ENCODE peak calls at places on chromosomes 1 and 21, in four cellular contexts. I, C, X and E are unnamed samples.

GRCh38 chr21:35324372-35325220 is 275.5 kb upstream of the RUNX1 start:
- DNase-seq in I (no peak), C (no peak), X (no peak), E (no peak)

GRCh38 chr1:30318864-30319718 is 404.3 kb downstream of the MATN1 start:
- DNase-seq in I (no peak), C (no peak), X (no peak), E (no peak)

GRCh38 chr1:151577173-151577572 is 34.7 kb upstream of the SNX27 start:
- DNase-seq in I (no peak), C (no peak), X (no peak), E (no peak)

GRCh38 chr21:31974454-31974985 is 101.7 kb downstream of the HUNK start:
- DNase-seq in I (no peak), C (no peak), X (no peak), E (no peak)

GRCh38 chr1:45892068-45892785 is 88.8 kb downstream of the MAST2 start:
- DNase-seq in I (no peak), C (no peak), X (no peak), E (peak; percentile 87)

GRCh38 chr1:61591316-61591715 is 133.6 kb downstream of the TM2D1 start:
- DNase-seq in I (no peak), C (no peak), X (no peak), E (no peak)

GRCh38 chr1:203898458-203899244 is 37.3 kb downstream of the SNRPE start:
- DNase-seq in I (no peak), C (peak; percentile 5), X (no peak), E (no peak)

GRCh38 chr1:13543927-13544556 is 30.2 kb upstream of the LRRC38 start:
- DNase-seq in I (no peak), C (no peak), X (no peak), E (no peak)

GRCh38 chr1:2821373-2821955 is 20.0 kb upstream of the TTC34 start:
- DNase-seq in I (no peak), C (no peak), X (no peak), E (no peak)

GRCh38 chr1:150789396-150789795 is 18.7 kb downstream of the CTSK start:
- DNase-seq in I (no peak), C (no peak), X (no peak), E (no peak)

GRCh38 chr21:45217010-45217409 is 70.7 kb downstream of the POFUT2 start:
- DNase-seq in I (no peak), C (no peak), X (no peak), E (no peak)

GRCh38 chr1:17795836-17796645 is 40.9 kb downstream of the ACTL8 start:
- DNase-seq in I (no peak), C (no peak), X (no peak), E (no peak)

GRCh38 chr1:2825487-2826189 is 24.1 kb upstream of the TTC34 start:
- DNase-seq in I (no peak), C (no peak), X (no peak), E (no peak)

GRCh38 chr21:41622831-41623548 is 115.0 kb upstream of the TMPRSS2 start:
- DNase-seq in I (no peak), C (no peak), X (no peak), E (no peak)

GRCh38 chr1:53656062-53656915 is 82.7 kb downstream of the GLIS1 start:
- DNase-seq in I (no peak), C (no peak), X (no peak), E (no peak)

GRCh38 chr1:76291737-76292136 is 217.2 kb downstream of the ST6GALNAC3 start:
- DNase-seq in I (no peak), C (no peak), X (no peak), E (no peak)

GRCh38 chr1:226425431-226426031 is 17.6 kb upstream of the PARP1 start:
- DNase-seq in I (no peak), C (no peak), X (no peak), E (no peak)

GRCh38 chr1:163709636-163710035 is 387.9 kb downstream of the NUF2 start:
- DNase-seq in I (no peak), C (no peak), X (no peak), E (no peak)

GRCh38 chr1:2466834-2467554 is 9.1 kb upstream of the PLCH2 start:
- DNase-seq in I (peak; percentile 8), C (no peak), X (no peak), E (no peak)